ENCODE peak calls at places on chromosomes 4 and X, in seven cellular contexts. One of them, this sample, is unnamed.
A peak's percentile ranks its signal among the peaks of the same experiment; 100 is the strongest.

GRCh38 chr4:87659247-87659931 is 9.3 kb downstream of the DMP1 start:
- DNase-seq in HepG2: no peak
- DNase-seq in GDM1: no peak
- DNase-seq in Panc1: no peak
- DNase-seq in left cardiac atrium: no peak
- DNase-seq in DMS79: no peak
- DNase-seq in ovary: no peak
- DNase-seq in this sample: no peak

GRCh38 chrX:68983004-68983857 is 154.4 kb downstream of the EFNB1 start:
- DNase-seq in HepG2: no peak
- DNase-seq in GDM1: no peak
- DNase-seq in Panc1: no peak
- DNase-seq in left cardiac atrium: no peak
- DNase-seq in DMS79: no peak
- DNase-seq in ovary: no peak
- DNase-seq in this sample: no peak

GRCh38 chr4:59704621-59705020 is 1495.5 kb upstream of the ADGRL3 start:
- DNase-seq in HepG2: no peak
- DNase-seq in GDM1: no peak
- DNase-seq in Panc1: no peak
- DNase-seq in left cardiac atrium: no peak
- DNase-seq in DMS79: no peak
- DNase-seq in ovary: no peak
- DNase-seq in this sample: no peak

GRCh38 chr4:133156556-133156955 is 7.5 kb downstream of the PCDH10 start:
- DNase-seq in HepG2: no peak
- DNase-seq in GDM1: no peak
- DNase-seq in Panc1: no peak
- DNase-seq in left cardiac atrium: no peak
- DNase-seq in DMS79: no peak
- DNase-seq in ovary: no peak
- DNase-seq in this sample: no peak

GRCh38 chr4:6493668-6494304 is 21.4 kb upstream of the PPP2R2C start:
- DNase-seq in HepG2: no peak
- DNase-seq in GDM1: no peak
- DNase-seq in Panc1: no peak
- DNase-seq in left cardiac atrium: no peak
- DNase-seq in DMS79: no peak
- DNase-seq in ovary: no peak
- DNase-seq in this sample: peak; percentile 57

GRCh38 chr4:187046471-187046870 is 322.8 kb upstream of the FAT1 start:
- DNase-seq in HepG2: no peak
- DNase-seq in GDM1: no peak
- DNase-seq in Panc1: no peak
- DNase-seq in left cardiac atrium: no peak
- DNase-seq in DMS79: no peak
- DNase-seq in ovary: no peak
- DNase-seq in this sample: no peak

GRCh38 chr4:179536694-179537093 is 2094.5 kb upstream of the AGA start:
- DNase-seq in HepG2: no peak
- DNase-seq in GDM1: no peak
- DNase-seq in Panc1: no peak
- DNase-seq in left cardiac atrium: no peak
- DNase-seq in DMS79: no peak
- DNase-seq in ovary: no peak
- DNase-seq in this sample: no peak

GRCh38 chrX:16826207-16826606 is 39.9 kb downstream of the TXLNG start:
- DNase-seq in HepG2: peak; percentile 78
- DNase-seq in GDM1: peak; percentile 20
- DNase-seq in Panc1: no peak
- DNase-seq in left cardiac atrium: no peak
- DNase-seq in DMS79: no peak
- DNase-seq in ovary: no peak
- DNase-seq in this sample: no peak

GRCh38 chr4:30802622-30803323 is 82.6 kb downstream of the PCDH7 start:
- DNase-seq in HepG2: no peak
- DNase-seq in GDM1: no peak
- DNase-seq in Panc1: no peak
- DNase-seq in left cardiac atrium: no peak
- DNase-seq in DMS79: no peak
- DNase-seq in ovary: no peak
- DNase-seq in this sample: no peak

GRCh38 chrX:122270809-122271494 is 913.1 kb upstream of the GRIA3 start:
- DNase-seq in HepG2: no peak
- DNase-seq in GDM1: no peak
- DNase-seq in Panc1: no peak
- DNase-seq in left cardiac atrium: no peak
- DNase-seq in DMS79: no peak
- DNase-seq in ovary: no peak
- DNase-seq in this sample: no peak

GRCh38 chr4:69800599-69800998 is 40.2 kb upstream of the SULT1B1 start:
- DNase-seq in HepG2: no peak
- DNase-seq in GDM1: no peak
- DNase-seq in Panc1: no peak
- DNase-seq in left cardiac atrium: no peak
- DNase-seq in DMS79: no peak
- DNase-seq in ovary: no peak
- DNase-seq in this sample: no peak

GRCh38 chr4:84697615-84698201 is 114.8 kb downstream of the CDS1 start:
- DNase-seq in HepG2: no peak
- DNase-seq in GDM1: no peak
- DNase-seq in Panc1: no peak
- DNase-seq in left cardiac atrium: no peak
- DNase-seq in DMS79: no peak
- DNase-seq in ovary: no peak
- DNase-seq in this sample: no peak

GRCh38 chr4:74370912-74371311 is 6.0 kb downstream of the EREG start:
- DNase-seq in HepG2: peak; percentile 65
- DNase-seq in GDM1: peak; percentile 23
- DNase-seq in Panc1: no peak
- DNase-seq in left cardiac atrium: no peak
- DNase-seq in DMS79: no peak
- DNase-seq in ovary: no peak
- DNase-seq in this sample: no peak

GRCh38 chr4:8772499-8773123 is 99.0 kb downstream of the HMX1 start:
- DNase-seq in HepG2: no peak
- DNase-seq in GDM1: no peak
- DNase-seq in Panc1: no peak
- DNase-seq in left cardiac atrium: peak; percentile 7
- DNase-seq in DMS79: no peak
- DNase-seq in ovary: no peak
- DNase-seq in this sample: peak; percentile 9

GRCh38 chr4:1009647-1010521 is 1.5 kb upstream of the FGFRL1 start:
- DNase-seq in HepG2: no peak
- DNase-seq in GDM1: peak; percentile 39
- DNase-seq in Panc1: no peak
- DNase-seq in left cardiac atrium: peak; percentile 71
- DNase-seq in DMS79: no peak
- DNase-seq in ovary: peak; percentile 73
- DNase-seq in this sample: peak; percentile 64

GRCh38 chrX:40010550-40011364 is 87.0 kb downstream of the BCOR start:
- DNase-seq in HepG2: peak; percentile 54
- DNase-seq in GDM1: peak; percentile 61
- DNase-seq in Panc1: no peak
- DNase-seq in left cardiac atrium: no peak
- DNase-seq in DMS79: no peak
- DNase-seq in ovary: no peak
- DNase-seq in this sample: no peak

GRCh38 chrX:10327651-10328050 is 170.9 kb downstream of the CLCN4 start:
- DNase-seq in HepG2: peak; percentile 3
- DNase-seq in GDM1: no peak
- DNase-seq in Panc1: no peak
- DNase-seq in left cardiac atrium: no peak
- DNase-seq in DMS79: no peak
- DNase-seq in ovary: no peak
- DNase-seq in this sample: no peak

GRCh38 chrX:30489323-30489722 is 88.2 kb downstream of the TASL start:
- DNase-seq in HepG2: peak; percentile 21
- DNase-seq in GDM1: no peak
- DNase-seq in Panc1: no peak
- DNase-seq in left cardiac atrium: no peak
- DNase-seq in DMS79: no peak
- DNase-seq in ovary: no peak
- DNase-seq in this sample: no peak

GRCh38 chr4:121339824-121340223 is 41.0 kb downstream of the QRFPR start:
- DNase-seq in HepG2: no peak
- DNase-seq in GDM1: no peak
- DNase-seq in Panc1: no peak
- DNase-seq in left cardiac atrium: no peak
- DNase-seq in DMS79: no peak
- DNase-seq in ovary: no peak
- DNase-seq in this sample: no peak

GRCh38 chrX:136954930-136955329 is 74.4 kb upstream of the RBMX start:
- DNase-seq in HepG2: peak; percentile 6
- DNase-seq in GDM1: no peak
- DNase-seq in Panc1: peak; percentile 7
- DNase-seq in left cardiac atrium: no peak
- DNase-seq in DMS79: no peak
- DNase-seq in ovary: no peak
- DNase-seq in this sample: no peak

GRCh38 chrX:39854772-39855747 is 242.7 kb downstream of the BCOR start:
- DNase-seq in HepG2: no peak
- DNase-seq in GDM1: peak; percentile 83
- DNase-seq in Panc1: no peak
- DNase-seq in left cardiac atrium: no peak
- DNase-seq in DMS79: no peak
- DNase-seq in ovary: no peak
- DNase-seq in this sample: no peak

GRCh38 chrX:68834371-68835103 is 5.7 kb downstream of the EFNB1 start:
- DNase-seq in HepG2: no peak
- DNase-seq in GDM1: no peak
- DNase-seq in Panc1: no peak
- DNase-seq in left cardiac atrium: no peak
- DNase-seq in DMS79: no peak
- DNase-seq in ovary: no peak
- DNase-seq in this sample: no peak

GRCh38 chrX:107935200-107935599 is 47.0 kb downstream of the TEX13B start:
- DNase-seq in HepG2: no peak
- DNase-seq in GDM1: no peak
- DNase-seq in Panc1: peak; percentile 2
- DNase-seq in left cardiac atrium: no peak
- DNase-seq in DMS79: no peak
- DNase-seq in ovary: no peak
- DNase-seq in this sample: no peak

GRCh38 chr4:8275511-8275910 is 6.0 kb downstream of the HTRA3 start:
- DNase-seq in HepG2: no peak
- DNase-seq in GDM1: no peak
- DNase-seq in Panc1: no peak
- DNase-seq in left cardiac atrium: no peak
- DNase-seq in DMS79: no peak
- DNase-seq in ovary: no peak
- DNase-seq in this sample: no peak